ENCODE peak calls at places on chromosomes 12 and 14, in seven cellular contexts. S is activated CD4-positive, alpha-beta T cell treated with anti-CD3 and anti-CD28 coated beads, Interleukin-2, amount 50 U/mL, for 4 hours; F is Right ventricle myocardium superior; O is iPS-NIHi11; A is AG10803; D is HCEC 1CT; N is GM04504. Z is an unnamed sample.

GRCh38 chr12:121364657-121365265 is 12.6 kb upstream of the ANAPC5 start:
- DNase-seq in F (no peak), A (peak; percentile 23), O (no peak), N (no peak), S (no peak), D (no peak), Z (no peak)

GRCh38 chr14:68934034-68934433 is 45.1 kb downstream of the ACTN1 start:
- DNase-seq in D (no peak), O (no peak), S (no peak), A (no peak), N (no peak), F (no peak), Z (no peak)

GRCh38 chr14:59510957-59511356 is 26.6 kb downstream of the JKAMP start:
- DNase-seq in O (no peak), F (no peak), S (no peak), D (no peak), A (no peak), N (no peak), Z (no peak)

GRCh38 chr14:75126121-75126544 is 715 bp downstream of the NEK9 start:
- DNase-seq in N (no peak), A (no peak), S (no peak), F (no peak), O (peak; percentile 7), D (no peak), Z (no peak)

GRCh38 chr12:39807043-39807442 is 187.4 kb upstream of the ABCD2 start:
- DNase-seq in D (no peak), S (no peak), N (no peak), F (no peak), O (peak; percentile 48), A (no peak), Z (peak; percentile 23)

GRCh38 chr12:45369065-45369464 is 153.2 kb downstream of the ANO6 start:
- DNase-seq in A (peak; percentile 34), S (no peak), N (peak; percentile 13), D (peak; percentile 76), F (no peak), O (no peak), Z (no peak)

GRCh38 chr12:103671367-103671766 is 84.3 kb downstream of the STAB2 start:
- DNase-seq in O (no peak), D (no peak), N (no peak), A (no peak), S (no peak), F (no peak), Z (no peak)

GRCh38 chr12:94265521-94265920 is 117.1 kb downstream of the PLXNC1 start:
- DNase-seq in N (no peak), O (no peak), D (no peak), S (no peak), F (no peak), A (peak; percentile 49), Z (no peak)

GRCh38 chr12:10067942-10068341 is 30.8 kb downstream of the CLEC1A start:
- DNase-seq in S (no peak), D (no peak), A (no peak), O (no peak), N (no peak), F (no peak), Z (no peak)

GRCh38 chr12:100193085-100193484 is 7.5 kb upstream of the ACTR6 start:
- DNase-seq in S (no peak), O (no peak), F (no peak), D (no peak), A (no peak), N (no peak), Z (no peak)

GRCh38 chr12:41604830-41605229 is 416.7 kb downstream of the PDZRN4 start:
- DNase-seq in D (no peak), F (no peak), A (no peak), N (no peak), S (no peak), O (no peak), Z (no peak)

GRCh38 chr14:105364100-105364708 is 34.1 kb upstream of the TEX22 start:
- DNase-seq in S (peak; percentile 26), A (peak; percentile 73), N (peak; percentile 37), O (peak; percentile 74), F (no peak), D (peak; percentile 75), Z (peak; percentile 58)

GRCh38 chr12:69388371-69388770 is 28.8 kb downstream of the YEATS4 start:
- DNase-seq in S (no peak), N (peak; percentile 40), A (peak; percentile 77), D (peak; percentile 65), F (no peak), O (no peak), Z (no peak)

GRCh38 chr14:57293851-57294837 is 25.4 kb downstream of the AP5M1 start:
- DNase-seq in D (peak; percentile 36), F (no peak), O (no peak), A (peak; percentile 34), S (no peak), N (no peak), Z (no peak)

GRCh38 chr14:99773496-99774203 is 19.6 kb upstream of the EML1 start:
- DNase-seq in D (no peak), A (no peak), O (no peak), N (no peak), F (no peak), S (no peak), Z (peak; percentile 88)

GRCh38 chr14:36658091-36659009 is 3.3 kb upstream of the PAX9 start:
- DNase-seq in F (no peak), O (no peak), D (no peak), A (no peak), S (no peak), N (no peak), Z (no peak)

Z was measured in glutamatergic neuron.